ENCODE peak calls at places on chromosomes 5 and 9, in nine cellular contexts. S, O, T, N, E, Y, M, L and C are unnamed samples.

GRCh38 chr5:11164456-11165286 is 403.6 kb upstream of the DAP start:
- DNase-seq in S (no peak), O (no peak), T (no peak), N (no peak), E (no peak), Y (no peak), M (no peak), L (no peak), C (no peak)

GRCh38 chr5:13919087-13919486 is 25.4 kb downstream of the DNAH5 start:
- DNase-seq in S (no peak), O (no peak), T (no peak), N (no peak), E (no peak), Y (no peak), M (no peak), L (no peak), C (no peak)

GRCh38 chr5:40210705-40211104 is 469.0 kb upstream of the PTGER4 start:
- DNase-seq in S (no peak), O (no peak), T (no peak), N (no peak), E (no peak), Y (no peak), M (no peak), L (no peak), C (no peak)

GRCh38 chr5:77636423-77637169 is 1.9 kb downstream of the OTP start:
- DNase-seq in S (no peak), O (no peak), T (no peak), N (no peak), E (peak; percentile 49), Y (peak; percentile 67), M (no peak), L (no peak), C (no peak)

GRCh38 chr5:42423285-42424152 is at the start of gene GHR:
- DNase-seq in S (peak; percentile 67), O (peak; percentile 94), T (peak; percentile 69), N (peak; percentile 92), E (peak; percentile 93), Y (peak; percentile 95), M (peak; percentile 89), L (peak; percentile 89), C (peak; percentile 93)

GRCh38 chr9:89817186-89817960 is 212.6 kb downstream of the GADD45G start:
- DNase-seq in S (no peak), O (no peak), T (no peak), N (no peak), E (no peak), Y (peak; percentile 25), M (no peak), L (no peak), C (peak; percentile 62)

GRCh38 chr9:126809068-126809467 is 4.2 kb downstream of the ZBTB43 start:
- DNase-seq in S (no peak), O (no peak), T (no peak), N (no peak), E (no peak), Y (no peak), M (no peak), L (no peak), C (no peak)

GRCh38 chr9:92308893-92309292 is 15.4 kb upstream of the IARS1 start:
- DNase-seq in S (no peak), O (no peak), T (no peak), N (no peak), E (no peak), Y (no peak), M (no peak), L (no peak), C (no peak)

GRCh38 chr5:141713616-141714309 is 31.7 kb upstream of the ARAP3 start:
- DNase-seq in S (no peak), O (no peak), T (no peak), N (no peak), E (no peak), Y (no peak), M (no peak), L (no peak), C (no peak)

GRCh38 chr5:158881076-158881880 is 218.4 kb downstream of the EBF1 start:
- DNase-seq in S (no peak), O (no peak), T (no peak), N (no peak), E (no peak), Y (peak; percentile 49), M (no peak), L (no peak), C (no peak)

GRCh38 chr5:94901071-94901979 is 282.9 kb downstream of the SLF1 start:
- DNase-seq in S (no peak), O (no peak), T (no peak), N (peak; percentile 68), E (no peak), Y (no peak), M (peak; percentile 46), L (no peak), C (no peak)

GRCh38 chr9:111298831-111299603 is 31.0 kb downstream of the OR2K2 start:
- DNase-seq in S (no peak), O (peak; percentile 85), T (peak; percentile 16), N (peak; percentile 87), E (peak; percentile 57), Y (no peak), M (peak; percentile 76), L (peak; percentile 31), C (no peak)

GRCh38 chr9:110370316-110370715 is 32.7 kb upstream of the TXNDC8 start:
- DNase-seq in S (no peak), O (no peak), T (no peak), N (peak; percentile 15), E (no peak), Y (no peak), M (peak; percentile 37), L (no peak), C (no peak)

GRCh38 chr9:94250456-94250855 is 8.6 kb upstream of the ZNF169 start:
- DNase-seq in S (no peak), O (no peak), T (no peak), N (no peak), E (no peak), Y (peak; percentile 76), M (no peak), L (no peak), C (no peak)

GRCh38 chr5:157150995-157151394 is 8.3 kb upstream of the MED7 start:
- DNase-seq in S (no peak), O (no peak), T (no peak), N (no peak), E (no peak), Y (no peak), M (no peak), L (no peak), C (no peak)

GRCh38 chr5:157159209-157159751 is 6.8 kb downstream of the GARIN3 start:
- DNase-seq in S (no peak), O (no peak), T (no peak), N (no peak), E (no peak), Y (no peak), M (no peak), L (no peak), C (no peak)

GRCh38 chr5:157160001-157160400 is 6.1 kb downstream of the GARIN3 start:
- DNase-seq in S (no peak), O (no peak), T (no peak), N (no peak), E (no peak), Y (no peak), M (no peak), L (no peak), C (no peak)

GRCh38 chr5:157157492-157157891 is 8.6 kb downstream of the GARIN3 start:
- DNase-seq in S (no peak), O (no peak), T (no peak), N (no peak), E (no peak), Y (no peak), M (no peak), L (no peak), C (no peak)

DNA sequence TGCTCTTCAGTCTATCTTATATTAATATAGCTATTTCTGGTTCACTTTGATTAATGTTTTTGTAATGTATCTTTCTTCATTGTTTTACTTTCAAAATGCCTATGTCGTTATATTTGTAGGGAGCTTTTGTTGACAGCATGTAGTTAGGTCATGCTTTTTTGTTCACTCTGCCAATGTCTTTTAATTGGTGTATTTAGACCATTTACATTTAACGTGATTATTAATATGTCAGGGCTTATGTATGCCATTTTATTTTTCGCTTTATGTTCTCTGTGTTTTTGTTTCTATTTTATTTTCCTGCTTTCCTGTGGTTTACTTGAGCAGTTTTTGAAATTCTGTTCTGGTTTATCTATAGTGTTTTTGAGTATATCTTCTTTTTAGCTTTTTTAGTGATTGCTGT is 10.8 kb downstream of the GARIN3 start:
- DNase-seq in S (no peak), O (no peak), T (no peak), N (no peak), E (no peak), Y (no peak), M (no peak), L (no peak), C (no peak)
- H3K4me3 ChIP-seq in S (no peak overlapping the region), O (no peak overlapping the region), T (no peak overlapping the region), N (no peak overlapping the region), E (no peak overlapping the region), Y (no peak overlapping the region), M (no peak overlapping the region), L (no peak overlapping the region), C (no peak overlapping the region)

GRCh38 chr5:152953788-152954483 is 536.5 kb upstream of the GRIA1 start:
- DNase-seq in S (no peak), O (no peak), T (no peak), N (no peak), E (no peak), Y (no peak), M (peak; percentile 5), L (no peak), C (no peak)
- TF ChIP-seq CTCF in S (no peak), O (no peak), T (no peak), N (no peak), E (no peak), Y (no peak), M (no peak), L (no peak), C (no peak)

DNA sequence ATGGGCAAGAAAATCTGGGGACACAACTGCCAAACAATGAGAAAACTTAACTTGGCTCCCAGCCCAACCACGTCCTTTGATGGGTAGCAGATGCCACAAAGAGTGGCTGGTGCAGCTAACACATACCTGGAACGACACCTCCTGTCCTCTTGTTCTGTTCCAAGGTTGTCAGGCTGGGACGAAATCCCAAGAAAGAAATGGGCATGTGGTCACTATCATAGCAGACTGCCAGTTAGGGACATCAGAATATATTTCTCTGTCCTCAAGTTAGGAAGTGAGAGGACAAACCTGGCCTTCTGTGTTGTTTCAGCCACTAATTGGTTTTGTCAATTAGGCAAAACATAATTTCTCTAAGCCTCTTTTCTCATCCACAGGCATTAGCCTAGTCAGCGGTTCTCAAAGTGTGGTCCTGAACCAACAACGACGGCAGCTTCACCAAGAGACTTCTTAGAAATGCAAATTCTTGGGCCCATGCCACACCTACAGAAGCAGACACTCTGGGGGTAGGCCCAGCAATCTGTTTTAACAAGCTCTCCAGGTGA is 63.4 kb downstream of the RAPGEF1 start:
- DNase-seq in S (no peak), O (no peak), T (no peak), N (peak; percentile 15), E (no peak), Y (peak; percentile 64), M (no peak), L (no peak), C (no peak)
- H3K4me3 ChIP-seq in S (no peak overlapping the region), O (no peak overlapping the region), T (no peak overlapping the region), N (no peak overlapping the region), E (peak overlapping the region; percentile 33), Y (peak overlapping the region; percentile 24), M (no peak overlapping the region), L (no peak overlapping the region), C (no peak overlapping the region)

GRCh38 chr9:129460323-129461261 is 160.3 kb downstream of the C9orf50 start:
- DNase-seq in S (peak; percentile 57), O (peak; percentile 97), T (peak; percentile 99), N (peak; percentile 99), E (peak; percentile 93), Y (peak; percentile 96), M (peak; percentile 98), L (peak; percentile 98), C (peak; percentile 98)
- TF ChIP-seq CTCF in S (peak; percentile 3), O (peak; percentile 29), T (peak; percentile 16), N (no peak), E (no peak), Y (peak; percentile 13), M (no peak), L (no peak), C (no peak)